ENCODE peak calls at places on chromosomes 7 and 10, in six cellular contexts. F is IMR-90, S is H9, J is mesendoderm, R is mesenchymal stem cell, Y is H1. Q is an unnamed sample.
A peak's percentile ranks its signal among the peaks of the same experiment; 100 is the strongest.

GRCh38 chr10:69901623-69902505 is 100.2 kb downstream of the COL13A1 start:
- DNase-seq in R (peak; percentile 62), S (peak; percentile 79), F (peak; percentile 60), Y (peak; percentile 71), J (peak; percentile 82), Q (peak; percentile 56)

GRCh38 chr7:38105874-38106483 is 72.1 kb upstream of the STARD3NL start:
- DNase-seq in F (peak; percentile 49), S (no peak), Y (no peak), R (peak; percentile 51), J (peak; percentile 49), Q (peak; percentile 26)

GRCh38 chr10:124864421-124865193 is 63.0 kb downstream of the ABRAXAS2 start:
- DNase-seq in Y (no peak), S (no peak), F (no peak), R (no peak), J (peak; percentile 48), Q (no peak)

GRCh38 chr10:16195894-16196293 is 240.9 kb upstream of the PTER start:
- DNase-seq in R (no peak), J (no peak), S (peak; percentile 48), F (no peak), Y (no peak), Q (no peak)

GRCh38 chr10:3682745-3683144 is 102.3 kb downstream of the KLF6 start:
- DNase-seq in R (no peak), J (no peak), Y (no peak), F (no peak), S (no peak), Q (no peak)

GRCh38 chr10:123999956-124000615 is 93.3 kb downstream of the CHST15 start:
- DNase-seq in F (no peak), S (no peak), J (no peak), Y (no peak), R (no peak), Q (no peak)

GRCh38 chr7:83347836-83348482 is 185.3 kb upstream of the PCLO start:
- DNase-seq in S (no peak), F (peak; percentile 65), R (peak; percentile 85), J (peak; percentile 83), Y (no peak), Q (no peak)

GRCh38 chr7:111783867-111784266 is 221.6 kb upstream of the IMMP2L start:
- DNase-seq in R (no peak), J (peak; percentile 58), F (no peak), S (no peak), Y (no peak), Q (no peak)

GRCh38 chr7:14195079-14195478 is 205.6 kb upstream of the ETV1 start:
- DNase-seq in J (peak; percentile 6), R (no peak), S (no peak), F (no peak), Y (no peak), Q (no peak)

GRCh38 chr7:10685040-10685439 is 288.6 kb upstream of the PHF14 start:
- DNase-seq in F (no peak), Y (no peak), R (no peak), S (no peak), J (no peak), Q (no peak)

GRCh38 chr7:127107601-127108007 is 145.1 kb downstream of the GRM8 start:
- DNase-seq in R (peak; percentile 43), S (peak; percentile 65), J (peak; percentile 86), Y (peak; percentile 75), F (peak; percentile 19), Q (peak; percentile 89)

GRCh38 chr10:77230194-77230593 is 407.4 kb downstream of the KCNMA1 start:
- DNase-seq in F (peak; percentile 75), S (no peak), Y (no peak), R (peak; percentile 43), J (no peak), Q (no peak)

GRCh38 chr7:29764227-29764626 is 42.1 kb upstream of the WIPF3 start:
- DNase-seq in F (no peak), Y (peak; percentile 58), R (no peak), J (peak; percentile 42), S (peak; percentile 52), Q (no peak)

GRCh38 chr10:484925-485661 is 204.4 kb downstream of the DIP2C start:
- DNase-seq in J (no peak), F (no peak), R (no peak), Y (peak; percentile 51), S (peak; percentile 26), Q (no peak)

GRCh38 chr7:107167483-107168232 is 1.1 kb upstream of the HBP1 start:
- DNase-seq in J (peak; percentile 88), R (peak; percentile 94), F (peak; percentile 90), Y (no peak), S (no peak), Q (peak; percentile 63)

GRCh38 chr10:15120523-15120922 is 23.4 kb downstream of the RPP38 start:
- DNase-seq in R (no peak), J (no peak), S (no peak), Y (no peak), F (peak; percentile 79), Q (no peak)

GRCh38 chr10:86259901-86260562 is 106.6 kb downstream of the GRID1 start:
- DNase-seq in J (no peak), Y (peak; percentile 19), F (no peak), S (peak; percentile 15), R (no peak), Q (no peak)

GRCh38 chr10:86260564-86260963 is 106.0 kb downstream of the GRID1 start:
- DNase-seq in J (peak; percentile 29), S (peak; percentile 5), R (no peak), Y (peak; percentile 22), F (no peak), Q (no peak)

GRCh38 chr10:86261933-86262665 is 104.5 kb downstream of the GRID1 start:
- DNase-seq in S (peak; percentile 76), J (peak; percentile 83), F (no peak), Y (peak; percentile 67), R (no peak), Q (no peak)

GRCh38 chr10:86262671-86263165 is 103.9 kb downstream of the GRID1 start:
- DNase-seq in J (no peak), F (no peak), S (peak; percentile 46), R (no peak), Y (peak; percentile 51), Q (no peak)

GRCh38 chr10:86261470-86261869 is 105.1 kb downstream of the GRID1 start:
- DNase-seq in J (no peak), F (no peak), S (peak; percentile 21), R (no peak), Y (no peak), Q (no peak)
- H2BK15ac ChIP-seq in J (no peak overlapping the region), F (no peak overlapping the region), S (no peak overlapping the region), R (no peak overlapping the region), Y (no peak overlapping the region), Q (peak overlapping the region; percentile 51)

GRCh38 chr10:24701447-24701846 is 22.2 kb downstream of the ARHGAP21 start:
- DNase-seq in Y (no peak), S (no peak), F (no peak), R (peak; percentile 42), J (no peak), Q (no peak)
- H3K18ac ChIP-seq in Y (no peak overlapping the region), S (no peak overlapping the region), F (no peak overlapping the region), R (no peak overlapping the region), J (no peak overlapping the region), Q (no peak overlapping the region)

GRCh38 chr7:1952169-1952760 is 280.5 kb downstream of the MAD1L1 start:
- DNase-seq in F (no peak), S (no peak), Y (no peak), R (no peak), J (no peak), Q (no peak)
- H2BK15ac ChIP-seq in F (no peak overlapping the region), S (no peak overlapping the region), Y (no peak overlapping the region), R (no peak overlapping the region), J (no peak overlapping the region), Q (no peak overlapping the region)

GRCh38 chr10:79910344-79910743 is 38.6 kb downstream of the SFTPD start:
- DNase-seq in Y (no peak), R (no peak), S (no peak), F (no peak), J (no peak), Q (no peak)

GRCh38 chr10:79905322-79906314 is 43.3 kb downstream of the SFTPD start:
- DNase-seq in Y (no peak), F (peak; percentile 12), S (no peak), R (peak; percentile 62), J (peak; percentile 12), Q (no peak)

DNA sequence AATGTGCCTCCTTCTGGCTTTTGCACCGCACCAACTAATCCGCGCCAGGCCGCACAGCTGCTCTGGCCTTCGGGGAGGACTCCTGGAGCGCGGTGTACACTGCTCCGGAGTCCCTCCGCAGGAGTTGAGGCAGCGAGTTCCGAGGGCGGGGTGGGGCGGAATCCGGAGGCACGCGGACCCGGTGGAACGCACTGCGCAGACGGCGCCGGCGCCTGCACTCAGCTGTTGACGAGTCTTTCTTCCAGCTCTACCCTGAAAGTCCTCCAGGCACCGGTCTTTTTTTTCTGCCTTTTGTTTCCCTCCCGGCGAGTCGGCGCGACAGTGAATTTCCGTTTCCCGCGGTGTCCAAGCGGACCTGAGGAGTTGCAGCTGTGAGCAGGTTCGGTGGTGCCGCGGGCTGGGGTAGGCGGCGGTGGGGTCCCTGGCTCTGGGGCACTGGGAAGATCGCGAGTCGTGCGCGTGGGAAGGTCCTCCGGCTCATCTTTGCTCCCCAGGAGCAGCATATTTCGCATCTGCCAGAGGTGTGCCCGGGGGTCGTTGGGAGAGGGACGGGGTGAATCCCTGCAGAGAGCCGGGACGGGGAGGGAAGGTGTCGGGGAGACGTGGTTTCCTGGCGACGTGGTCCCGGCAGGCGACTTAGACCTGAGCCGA is 44.1 kb downstream of the SFTPD start:
- DNase-seq in F (peak; percentile 41), J (peak; percentile 87), S (peak; percentile 71), R (peak; percentile 71), Y (peak; percentile 80), Q (peak; percentile 58)
- H3K18ac ChIP-seq in F (peak overlapping the region; percentile 57), J (peak overlapping the region; percentile 61), S (no peak overlapping the region), R (peak overlapping the region; percentile 85), Y (peak overlapping the region; percentile 72), Q (peak overlapping the region; percentile 98)

DNA sequence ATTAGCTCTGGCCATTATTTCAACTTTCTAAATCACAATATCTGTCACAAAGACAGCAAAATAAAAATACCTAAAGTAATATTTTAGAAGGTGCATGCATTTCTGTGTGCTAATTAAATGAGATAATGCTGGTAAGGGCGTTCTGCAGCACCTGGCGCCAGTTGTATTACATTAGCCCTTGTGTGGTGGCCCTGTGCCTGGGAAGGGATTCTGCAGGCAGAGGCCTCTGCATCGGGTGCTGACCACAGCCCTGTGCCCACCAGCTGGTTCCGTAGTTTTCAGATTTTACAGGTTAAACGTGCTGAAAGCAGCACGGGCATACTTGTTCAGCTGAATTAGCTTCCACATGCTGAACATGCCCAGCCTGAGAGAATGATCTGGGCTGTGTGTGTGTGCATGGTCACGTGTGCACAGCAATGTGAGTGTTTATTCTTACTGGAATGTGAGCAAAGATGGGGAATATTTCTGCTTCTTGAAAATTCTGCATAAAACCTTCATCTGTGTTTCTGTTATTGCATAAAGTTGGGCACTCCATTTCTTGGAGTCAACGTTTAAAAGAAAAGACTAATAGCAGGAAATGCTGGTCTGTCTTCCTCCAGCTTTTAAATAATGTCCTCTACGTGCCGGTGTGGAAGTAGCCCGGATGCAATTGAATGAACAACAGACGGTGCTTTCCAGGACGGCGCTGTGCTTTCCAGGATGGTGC is 157.8 kb upstream of the PRKCQ start:
- DNase-seq in S (no peak), Y (no peak), R (peak; percentile 64), F (peak; percentile 77), J (no peak), Q (no peak)
- H2BK15ac ChIP-seq in S (no peak overlapping the region), Y (peak overlapping the region; percentile 6), R (no peak overlapping the region), F (peak overlapping the region; percentile 43), J (no peak overlapping the region), Q (no peak overlapping the region)

Q was measured in neuronal stem cell.